ENCODE peak calls at places on chromosome X, in eight cellular contexts. One of them, this sample, is unnamed.

GRCh38 chrX:15853586-15854079 is 980 bp downstream of the AP1S2 start:
- DNase-seq in HS-5: no peak
- DNase-seq in epithelial cell of esophagus: no peak
- DNase-seq in endothelial cell of umbilical vein: peak
- DNase-seq in endothelial cell: no peak
- DNase-seq in glutamatergic neuron: no peak
- DNase-seq in NB4: peak
- DNase-seq in NCI-H2171: no peak
- DNase-seq in this sample: no peak

GRCh38 chrX:10685923-10686595 is 65.7 kb upstream of the MID1 start:
- DNase-seq in HS-5: no peak
- DNase-seq in epithelial cell of esophagus: peak
- DNase-seq in endothelial cell of umbilical vein: no peak
- DNase-seq in endothelial cell: no peak
- DNase-seq in glutamatergic neuron: no peak
- DNase-seq in NB4: no peak
- DNase-seq in NCI-H2171: no peak
- DNase-seq in this sample: no peak

GRCh38 chrX:40166582-40166981 is 68.8 kb upstream of the BCOR start:
- DNase-seq in HS-5: no peak
- DNase-seq in epithelial cell of esophagus: no peak
- DNase-seq in endothelial cell of umbilical vein: no peak
- DNase-seq in endothelial cell: no peak
- DNase-seq in glutamatergic neuron: peak
- DNase-seq in NB4: peak
- DNase-seq in NCI-H2171: no peak
- DNase-seq in this sample: no peak

GRCh38 chrX:129323115-129323514 is 200.2 kb downstream of the SMARCA1 start:
- DNase-seq in HS-5: no peak
- DNase-seq in epithelial cell of esophagus: no peak
- DNase-seq in endothelial cell of umbilical vein: no peak
- DNase-seq in endothelial cell: no peak
- DNase-seq in glutamatergic neuron: no peak
- DNase-seq in NB4: peak
- DNase-seq in NCI-H2171: no peak
- DNase-seq in this sample: no peak

GRCh38 chrX:13494562-13494961 is 74.8 kb upstream of the EGFL6 start:
- DNase-seq in HS-5: no peak
- DNase-seq in epithelial cell of esophagus: no peak
- DNase-seq in endothelial cell of umbilical vein: no peak
- DNase-seq in endothelial cell: no peak
- DNase-seq in glutamatergic neuron: no peak
- DNase-seq in NB4: peak
- DNase-seq in NCI-H2171: no peak
- DNase-seq in this sample: no peak

GRCh38 chrX:78321809-78322208 is 5.6 kb downstream of the CYSLTR1 start:
- DNase-seq in HS-5: no peak
- DNase-seq in epithelial cell of esophagus: peak
- DNase-seq in endothelial cell of umbilical vein: no peak
- DNase-seq in endothelial cell: no peak
- DNase-seq in glutamatergic neuron: no peak
- DNase-seq in NB4: peak
- DNase-seq in NCI-H2171: no peak
- DNase-seq in this sample: no peak

GRCh38 chrX:11770320-11770719 is 12.3 kb downstream of the MSL3 start:
- DNase-seq in HS-5: no peak
- DNase-seq in epithelial cell of esophagus: peak
- DNase-seq in endothelial cell of umbilical vein: peak
- DNase-seq in endothelial cell: peak
- DNase-seq in glutamatergic neuron: peak
- DNase-seq in NB4: peak
- DNase-seq in NCI-H2171: no peak
- DNase-seq in this sample: no peak

GRCh38 chrX:44011505-44011904 is 38.3 kb upstream of the NDP start:
- DNase-seq in HS-5: no peak
- DNase-seq in epithelial cell of esophagus: no peak
- DNase-seq in endothelial cell of umbilical vein: no peak
- DNase-seq in endothelial cell: no peak
- DNase-seq in glutamatergic neuron: no peak
- DNase-seq in NB4: peak
- DNase-seq in NCI-H2171: no peak
- DNase-seq in this sample: no peak

GRCh38 chrX:149937881-149938426 is 337 bp downstream of the EOLA2 start:
- DNase-seq in HS-5: no peak
- DNase-seq in epithelial cell of esophagus: no peak
- DNase-seq in endothelial cell of umbilical vein: no peak
- DNase-seq in endothelial cell: peak
- DNase-seq in glutamatergic neuron: peak
- DNase-seq in NB4: peak
- DNase-seq in NCI-H2171: no peak
- DNase-seq in this sample: no peak

GRCh38 chrX:76253432-76253831 is 80.6 kb downstream of the PBDC1 start:
- DNase-seq in HS-5: no peak
- DNase-seq in epithelial cell of esophagus: peak
- DNase-seq in endothelial cell of umbilical vein: peak
- DNase-seq in endothelial cell: peak
- DNase-seq in glutamatergic neuron: peak
- DNase-seq in NB4: peak
- DNase-seq in NCI-H2171: no peak
- DNase-seq in this sample: no peak

GRCh38 chrX:122219226-122219625 is 964.9 kb upstream of the GRIA3 start:
- DNase-seq in HS-5: no peak
- DNase-seq in epithelial cell of esophagus: peak
- DNase-seq in endothelial cell of umbilical vein: no peak
- DNase-seq in endothelial cell: no peak
- DNase-seq in glutamatergic neuron: no peak
- DNase-seq in NB4: no peak
- DNase-seq in NCI-H2171: no peak
- DNase-seq in this sample: no peak

GRCh38 chrX:13151806-13152510 is 107.5 kb upstream of the FAM9C start:
- DNase-seq in HS-5: no peak
- DNase-seq in epithelial cell of esophagus: no peak
- DNase-seq in endothelial cell of umbilical vein: peak
- DNase-seq in endothelial cell: no peak
- DNase-seq in glutamatergic neuron: no peak
- DNase-seq in NB4: no peak
- DNase-seq in NCI-H2171: no peak
- DNase-seq in this sample: no peak

GRCh38 chrX:154472685-154473632 is 6.1 kb downstream of the LAGE3 start:
- DNase-seq in HS-5: no peak
- DNase-seq in epithelial cell of esophagus: no peak
- DNase-seq in endothelial cell of umbilical vein: no peak
- DNase-seq in endothelial cell: no peak
- DNase-seq in glutamatergic neuron: no peak
- DNase-seq in NB4: no peak
- DNase-seq in NCI-H2171: no peak
- DNase-seq in this sample: no peak

GRCh38 chrX:21193196-21193595 is 181.0 kb upstream of the CNKSR2 start:
- DNase-seq in HS-5: no peak
- DNase-seq in epithelial cell of esophagus: peak
- DNase-seq in endothelial cell of umbilical vein: no peak
- DNase-seq in endothelial cell: no peak
- DNase-seq in glutamatergic neuron: no peak
- DNase-seq in NB4: no peak
- DNase-seq in NCI-H2171: no peak
- DNase-seq in this sample: no peak

GRCh38 chrX:121570072-121570841 is 522.8 kb downstream of the GLUD2 start:
- DNase-seq in HS-5: no peak
- DNase-seq in epithelial cell of esophagus: peak
- DNase-seq in endothelial cell of umbilical vein: no peak
- DNase-seq in endothelial cell: no peak
- DNase-seq in glutamatergic neuron: no peak
- DNase-seq in NB4: no peak
- DNase-seq in NCI-H2171: no peak
- DNase-seq in this sample: no peak

GRCh38 chrX:79477691-79478090 is 110.6 kb upstream of the ITM2A start:
- DNase-seq in HS-5: no peak
- DNase-seq in epithelial cell of esophagus: peak
- DNase-seq in endothelial cell of umbilical vein: no peak
- DNase-seq in endothelial cell: no peak
- DNase-seq in glutamatergic neuron: no peak
- DNase-seq in NB4: no peak
- DNase-seq in NCI-H2171: no peak
- DNase-seq in this sample: no peak

GRCh38 chrX:107565916-107566602 is 62.3 kb upstream of the PRPS1 start:
- DNase-seq in HS-5: no peak
- DNase-seq in epithelial cell of esophagus: peak
- DNase-seq in endothelial cell of umbilical vein: peak
- DNase-seq in endothelial cell: peak
- DNase-seq in glutamatergic neuron: no peak
- DNase-seq in NB4: peak
- DNase-seq in NCI-H2171: no peak
- DNase-seq in this sample: no peak

GRCh38 chrX:12002876-12003275 is 135.4 kb upstream of the FRMPD4 start:
- DNase-seq in HS-5: no peak
- DNase-seq in epithelial cell of esophagus: peak
- DNase-seq in endothelial cell of umbilical vein: no peak
- DNase-seq in endothelial cell: no peak
- DNase-seq in glutamatergic neuron: no peak
- DNase-seq in NB4: no peak
- DNase-seq in NCI-H2171: no peak
- DNase-seq in this sample: no peak